ENCODE peak calls at places on chromosomes 13 and 19, in five cellular contexts. G is uterus, M is breast epithelium, V is heart left ventricle, K is ovary. C is an unnamed sample.

GRCh38 chr13:80469841-80470378 is 129.0 kb upstream of the SPRY2 start:
- DNase-seq in G (peak), M (no peak), V (peak), K (peak), C (peak)

GRCh38 chr13:107977175-107977574 is 238.2 kb downstream of the LIG4 start:
- DNase-seq in G (no peak), M (no peak), V (no peak), K (no peak), C (no peak)

GRCh38 chr13:80133631-80134083 is 207.3 kb downstream of the SPRY2 start:
- DNase-seq in G (no peak), M (no peak), V (no peak), K (no peak), C (no peak)

GRCh38 chr19:28454083-28454482 is 758.9 kb downstream of the UQCRFS1 start:
- DNase-seq in G (no peak), M (no peak), V (no peak), K (no peak), C (no peak)

GRCh38 chr13:114134111-114134943 is 1.9 kb upstream of the RASA3 start:
- DNase-seq in G (no peak), M (no peak), V (no peak), K (no peak), C (no peak)

GRCh38 chr13:49536144-49536873 is 40.6 kb downstream of the PHF11 start:
- DNase-seq in G (no peak), M (no peak), V (no peak), K (no peak), C (no peak)

GRCh38 chr19:955803-956746 is 28.1 kb upstream of the WDR18 start:
- DNase-seq in G (no peak), M (no peak), V (no peak), K (no peak), C (peak)

GRCh38 chr19:7618771-7619510 is 10.4 kb downstream of the XAB2 start:
- DNase-seq in G (no peak), M (peak), V (no peak), K (no peak), C (peak)

GRCh38 chr19:51607920-51608562 is 22.2 kb downstream of the SIGLEC5 start:
- DNase-seq in G (peak), M (peak), V (peak), K (peak), C (peak)

GRCh38 chr13:52862358-52863206 is 14.1 kb upstream of the PCDH8 start:
- DNase-seq in G (no peak), M (no peak), V (no peak), K (no peak), C (peak)

GRCh38 chr13:113500530-113501265 is 10.2 kb upstream of the DCUN1D2 start:
- DNase-seq in G (no peak), M (no peak), V (no peak), K (no peak), C (no peak)

GRCh38 chr19:5336195-5336965 is 4.2 kb downstream of the PTPRS start:
- DNase-seq in G (no peak), M (no peak), V (no peak), K (no peak), C (no peak)

GRCh38 chr13:108176685-108177274 is 38.6 kb downstream of the LIG4 start:
- DNase-seq in G (no peak), M (no peak), V (no peak), K (no peak), C (peak)

GRCh38 chr19:8585894-8586750 is 8.9 kb upstream of the MYO1F start:
- DNase-seq in G (no peak), M (no peak), V (no peak), K (no peak), C (no peak)

GRCh38 chr13:51733656-51734334 is 70.2 kb downstream of the DHRS12 start:
- DNase-seq in G (no peak), M (no peak), V (no peak), K (no peak), C (no peak)

GRCh38 chr19:42547927-42548326 is 19.6 kb upstream of the CEACAM1 start:
- DNase-seq in G (no peak), M (no peak), V (no peak), K (no peak), C (no peak)

GRCh38 chr19:47704024-47704423 is 9.2 kb upstream of the EHD2 start:
- DNase-seq in G (no peak), M (no peak), V (no peak), K (no peak), C (no peak)

GRCh38 chr19:19900124-19900523 is 622 bp upstream of the ZNF93 start:
- DNase-seq in G (no peak), M (no peak), V (no peak), K (no peak), C (no peak)

GRCh38 chr13:109376936-109377335 is 409.4 kb downstream of the IRS2 start:
- DNase-seq in G (no peak), M (no peak), V (no peak), K (no peak), C (no peak)

GRCh38 chr19:13172335-13173128 is 22.3 kb downstream of the IER2 start:
- DNase-seq in G (peak), M (peak), V (peak), K (no peak), C (peak)

GRCh38 chr19:19538077-19538764 is at the start of gene CILP2:
- DNase-seq in G (no peak), M (no peak), V (no peak), K (peak), C (no peak)

GRCh38 chr13:41411060-41411459 is 46.3 kb upstream of the RGCC start:
- DNase-seq in G (no peak), M (no peak), V (no peak), K (no peak), C (no peak)

GRCh38 chr19:11530432-11530831 is 1.5 kb upstream of the ECSIT start:
- DNase-seq in G (peak), M (peak), V (peak), K (peak), C (peak)

GRCh38 chr13:47134939-47135489 is 238.2 kb upstream of the HTR2A start:
- DNase-seq in G (no peak), M (no peak), V (no peak), K (no peak), C (no peak)

GRCh38 chr19:42010245-42011126 is 16.5 kb upstream of the ATP1A3 start:
- DNase-seq in G (no peak), M (no peak), V (peak), K (no peak), C (no peak)

GRCh38 chr19:5693195-5694166 is 3.4 kb downstream of the RPL36 start:
- DNase-seq in G (no peak), M (no peak), V (no peak), K (no peak), C (peak)

GRCh38 chr19:31000913-31001312 is 348.3 kb downstream of the TSHZ3 start:
- DNase-seq in G (no peak), M (no peak), V (no peak), K (no peak), C (no peak)

GRCh38 chr13:47437411-47437810 is 540.6 kb upstream of the HTR2A start:
- DNase-seq in G (no peak), M (no peak), V (no peak), K (no peak), C (no peak)

GRCh38 chr13:113591750-113592149 is 7.2 kb downstream of the TFDP1 start:
- DNase-seq in G (no peak), M (peak), V (peak), K (peak), C (no peak)

GRCh38 chr19:50333737-50334617 is 4.8 kb upstream of the KCNC3 start:
- DNase-seq in G (peak), M (peak), V (peak), K (peak), C (peak)

GRCh38 chr19:50332264-50333038 is 3.3 kb upstream of the KCNC3 start:
- DNase-seq in G (no peak), M (no peak), V (no peak), K (no peak), C (peak)

GRCh38 chr19:50332014-50332263 is 2.8 kb upstream of the KCNC3 start:
- DNase-seq in G (no peak), M (no peak), V (no peak), K (no peak), C (no peak)

GRCh38 chr19:50334741-50335421 is 5.7 kb upstream of the KCNC3 start:
- DNase-seq in G (no peak), M (no peak), V (peak), K (no peak), C (no peak)

GRCh38 chr19:50333235-50333736 is 4.1 kb upstream of the KCNC3 start:
- DNase-seq in G (peak), M (peak), V (peak), K (peak), C (peak)
- TF ChIP-seq POLR2A in G (no peak), M (peak), V (no peak), K (no peak), C (no peak)

GRCh38 chr13:36819064-36819810 is at the start of gene RFXAP:
- DNase-seq in G (peak), M (peak), V (peak), K (peak), C (peak)

GRCh38 chr13:36819811-36820140 is 754 bp downstream of the RFXAP start:
- DNase-seq in G (no peak), M (no peak), V (no peak), K (no peak), C (no peak)

GRCh38 chr13:36820222-36820621 is 1.2 kb downstream of the RFXAP start:
- DNase-seq in G (no peak), M (no peak), V (no peak), K (no peak), C (no peak)

GRCh38 chr13:36817996-36818395 is 1.0 kb upstream of the RFXAP start:
- DNase-seq in G (no peak), M (no peak), V (no peak), K (no peak), C (no peak)

DNA sequence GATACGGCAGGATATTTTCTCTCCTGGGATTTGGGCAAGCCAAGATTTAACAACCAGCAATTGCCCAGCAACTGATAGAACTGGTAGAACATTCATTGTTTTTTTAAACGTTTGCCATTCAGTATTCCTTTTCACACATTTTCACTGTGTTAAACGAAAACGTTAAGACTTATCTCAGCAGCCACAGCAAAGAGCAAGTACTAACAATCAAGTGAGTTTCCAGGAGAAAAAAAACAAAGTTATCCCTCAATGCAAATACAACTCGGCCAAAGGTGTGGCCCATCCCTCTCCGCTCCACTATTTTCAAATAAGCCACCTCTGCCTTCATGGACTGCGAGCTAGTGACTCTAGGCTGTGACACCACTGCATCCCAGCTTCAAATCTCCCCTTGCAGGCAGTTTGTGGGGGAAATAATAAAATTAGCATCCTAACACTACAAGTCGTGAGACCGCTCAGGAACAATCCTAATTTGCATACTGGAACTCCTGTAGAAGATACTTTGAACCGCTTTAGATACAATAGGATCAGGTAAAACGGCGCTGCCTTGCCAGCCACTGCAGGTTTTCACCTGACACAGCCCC is 449 bp upstream of the RFXAP start:
- DNase-seq in G (no peak), M (no peak), V (no peak), K (no peak), C (no peak)
- TF ChIP-seq POLR2A in G (no peak), M (no peak), V (no peak), K (no peak), C (no peak)

DNA sequence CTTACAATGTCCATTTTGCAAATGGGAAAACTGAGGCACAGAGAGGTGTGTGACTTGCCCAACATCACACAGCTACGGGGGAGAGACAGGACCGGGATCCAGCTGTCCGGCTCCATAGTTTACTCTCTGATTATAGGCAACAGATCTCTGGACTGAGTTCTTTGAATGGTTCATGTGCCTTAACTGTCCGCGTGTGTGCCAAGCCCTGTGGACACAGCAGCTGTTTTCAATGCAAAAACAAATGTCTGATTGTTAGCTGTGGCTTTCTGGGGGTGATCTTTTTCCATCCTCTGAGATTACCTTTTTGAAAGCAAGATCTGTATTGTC is 94.1 kb downstream of the KL start:
- DNase-seq in G (no peak), M (no peak), V (no peak), K (no peak), C (no peak)
- TF ChIP-seq POLR2A in G (no peak), M (no peak), V (no peak), K (no peak), C (no peak)

GRCh38 chr19:56405062-56405461 is 930 bp downstream of the ZNF583 start:
- DNase-seq in G (no peak), M (no peak), V (no peak), K (no peak), C (no peak)

GRCh38 chr19:56400485-56400884 is 3.6 kb upstream of the ZNF583 start:
- DNase-seq in G (no peak), M (no peak), V (no peak), K (no peak), C (no peak)

GRCh38 chr19:56403261-56403660 is 871 bp upstream of the ZNF583 start:
- DNase-seq in G (no peak), M (no peak), V (no peak), K (peak), C (no peak)

GRCh38 chr19:56403764-56404704 is at the start of gene ZNF583:
- DNase-seq in G (peak), M (peak), V (peak), K (peak), C (peak)

GRCh38 chr19:56404705-56405056 is 549 bp downstream of the ZNF583 start:
- DNase-seq in G (no peak), M (no peak), V (no peak), K (no peak), C (no peak)
- TF ChIP-seq POLR2A in G (no peak), M (no peak), V (no peak), K (no peak), C (no peak)

GRCh38 chr13:76522083-76522755 is 364.0 kb downstream of the KCTD12 start:
- DNase-seq in G (no peak), M (no peak), V (no peak), K (no peak), C (no peak)
- TF ChIP-seq POLR2A in G (no peak), M (no peak), V (no peak), K (no peak), C (no peak)

GRCh38 chr19:10503002-10503789 is at the start of gene KEAP1:
- DNase-seq in G (peak), M (no peak), V (peak), K (no peak), C (peak)
- TF ChIP-seq POLR2A in G (no peak), M (no peak), V (no peak), K (no peak), C (no peak)

GRCh38 chr13:31201341-31202024 is 1.7 kb downstream of the B3GLCT start:
- DNase-seq in G (peak), M (no peak), V (no peak), K (peak), C (peak)

GRCh38 chr13:31198524-31198923 is 1.3 kb upstream of the B3GLCT start:
- DNase-seq in G (no peak), M (no peak), V (no peak), K (no peak), C (no peak)

GRCh38 chr13:31200636-31200970 is 828 bp downstream of the B3GLCT start:
- DNase-seq in G (peak), M (peak), V (peak), K (no peak), C (peak)

GRCh38 chr13:31199527-31199848 is 287 bp upstream of the B3GLCT start:
- DNase-seq in G (no peak), M (no peak), V (no peak), K (no peak), C (no peak)

DNA sequence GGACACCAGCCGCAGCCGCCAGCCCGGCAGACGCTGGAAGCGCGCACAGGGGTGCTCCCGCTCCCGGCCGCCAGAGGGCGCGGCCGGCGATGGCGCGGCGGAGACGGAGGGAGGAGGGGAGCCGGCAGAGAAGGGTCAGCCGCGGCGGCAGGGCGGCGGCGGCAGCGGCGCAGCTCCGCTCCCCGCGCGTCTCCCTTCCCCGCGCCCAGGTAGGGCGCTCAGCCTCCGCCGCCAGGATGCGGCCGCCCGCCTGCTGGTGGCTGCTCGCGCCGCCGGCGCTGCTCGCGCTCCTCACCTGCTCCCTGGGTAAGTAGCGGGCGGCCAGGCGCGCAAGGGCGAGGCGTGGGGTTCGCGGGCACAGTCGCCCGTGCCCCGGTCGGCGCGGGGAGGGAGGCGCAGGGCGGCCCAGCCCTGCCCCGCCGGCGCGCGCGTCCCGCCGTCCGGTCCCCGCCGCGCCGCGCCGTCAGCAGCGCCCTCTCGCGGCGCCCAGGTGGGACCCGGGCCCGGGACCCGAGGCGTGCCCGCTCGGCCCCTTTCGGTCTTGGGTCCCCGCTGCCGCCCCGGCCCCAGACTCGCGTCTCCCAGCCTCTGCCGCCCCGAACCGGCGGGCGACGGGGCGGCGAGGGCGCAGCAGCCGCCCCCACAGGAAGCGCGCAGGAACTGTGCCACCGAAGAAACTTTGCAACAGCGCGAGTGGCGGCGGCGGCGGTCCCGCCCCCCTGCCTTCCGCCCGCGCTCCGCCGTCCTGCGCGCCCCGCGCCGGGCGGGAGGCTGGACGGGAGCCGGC is at the start of gene B3GLCT:
- DNase-seq in G (peak), M (peak), V (peak), K (peak), C (peak)
- TF ChIP-seq POLR2A in G (peak), M (no peak), V (no peak), K (no peak), C (peak)